ENCODE peak calls at places on chromosome 3, in ten cellular contexts. One of them, this sample, is unnamed.

GRCh38 chr3:105364113-105364512 is 2.6 kb upstream of the ALCAM start:
- DNase-seq in central memory CD4-positive, alpha-beta T cell: no peak
- DNase-seq in GF-D8: no peak
- DNase-seq in MV-4-11: peak
- DNase-seq in ACHN: peak
- DNase-seq in HS-27A: no peak
- DNase-seq in putamen: no peak
- DNase-seq in activated CD8-positive, alpha-beta T cell treated with anti-CD3 and anti-CD28 coated beads, Interleukin-2, amount 10 ng/mL, durations not matched to agents 7 days and 5 days: no peak
- DNase-seq in hippocampal formation: no peak
- DNase-seq in HL-60: no peak
- DNase-seq in this sample: no peak

GRCh38 chr3:102745881-102746280 is 311.1 kb downstream of the ZPLD1 start:
- DNase-seq in central memory CD4-positive, alpha-beta T cell: no peak
- DNase-seq in GF-D8: no peak
- DNase-seq in MV-4-11: no peak
- DNase-seq in ACHN: peak
- DNase-seq in HS-27A: no peak
- DNase-seq in putamen: no peak
- DNase-seq in activated CD8-positive, alpha-beta T cell treated with anti-CD3 and anti-CD28 coated beads, Interleukin-2, amount 10 ng/mL, durations not matched to agents 7 days and 5 days: no peak
- DNase-seq in hippocampal formation: no peak
- DNase-seq in HL-60: no peak
- DNase-seq in this sample: no peak

GRCh38 chr3:87350367-87351199 is 74.2 kb upstream of the POU1F1 start:
- DNase-seq in central memory CD4-positive, alpha-beta T cell: peak
- DNase-seq in GF-D8: no peak
- DNase-seq in MV-4-11: peak
- DNase-seq in ACHN: peak
- DNase-seq in HS-27A: no peak
- DNase-seq in putamen: peak
- DNase-seq in activated CD8-positive, alpha-beta T cell treated with anti-CD3 and anti-CD28 coated beads, Interleukin-2, amount 10 ng/mL, durations not matched to agents 7 days and 5 days: peak
- DNase-seq in hippocampal formation: peak
- DNase-seq in HL-60: peak
- DNase-seq in this sample: peak

GRCh38 chr3:134337071-134337482 is 37.2 kb downstream of the AMOTL2 start:
- DNase-seq in central memory CD4-positive, alpha-beta T cell: no peak
- DNase-seq in GF-D8: no peak
- DNase-seq in MV-4-11: no peak
- DNase-seq in ACHN: no peak
- DNase-seq in HS-27A: no peak
- DNase-seq in putamen: no peak
- DNase-seq in activated CD8-positive, alpha-beta T cell treated with anti-CD3 and anti-CD28 coated beads, Interleukin-2, amount 10 ng/mL, durations not matched to agents 7 days and 5 days: no peak
- DNase-seq in hippocampal formation: no peak
- DNase-seq in HL-60: no peak
- DNase-seq in this sample: no peak

GRCh38 chr3:160830792-160831191 is 74.8 kb downstream of the PPM1L start:
- DNase-seq in central memory CD4-positive, alpha-beta T cell: no peak
- DNase-seq in GF-D8: no peak
- DNase-seq in MV-4-11: no peak
- DNase-seq in ACHN: peak
- DNase-seq in HS-27A: no peak
- DNase-seq in putamen: no peak
- DNase-seq in activated CD8-positive, alpha-beta T cell treated with anti-CD3 and anti-CD28 coated beads, Interleukin-2, amount 10 ng/mL, durations not matched to agents 7 days and 5 days: no peak
- DNase-seq in hippocampal formation: no peak
- DNase-seq in HL-60: no peak
- DNase-seq in this sample: no peak

GRCh38 chr3:49791571-49791970 is 5.2 kb upstream of the IP6K1 start:
- DNase-seq in central memory CD4-positive, alpha-beta T cell: no peak
- DNase-seq in GF-D8: no peak
- DNase-seq in MV-4-11: no peak
- DNase-seq in ACHN: no peak
- DNase-seq in HS-27A: no peak
- DNase-seq in putamen: no peak
- DNase-seq in activated CD8-positive, alpha-beta T cell treated with anti-CD3 and anti-CD28 coated beads, Interleukin-2, amount 10 ng/mL, durations not matched to agents 7 days and 5 days: no peak
- DNase-seq in hippocampal formation: no peak
- DNase-seq in HL-60: no peak
- DNase-seq in this sample: no peak

GRCh38 chr3:134354612-134355275 is 19.5 kb downstream of the AMOTL2 start:
- DNase-seq in central memory CD4-positive, alpha-beta T cell: no peak
- DNase-seq in GF-D8: no peak
- DNase-seq in MV-4-11: no peak
- DNase-seq in ACHN: peak
- DNase-seq in HS-27A: no peak
- DNase-seq in putamen: no peak
- DNase-seq in activated CD8-positive, alpha-beta T cell treated with anti-CD3 and anti-CD28 coated beads, Interleukin-2, amount 10 ng/mL, durations not matched to agents 7 days and 5 days: no peak
- DNase-seq in hippocampal formation: no peak
- DNase-seq in HL-60: no peak
- DNase-seq in this sample: no peak

GRCh38 chr3:89847955-89848354 is 740.5 kb downstream of the EPHA3 start:
- DNase-seq in central memory CD4-positive, alpha-beta T cell: no peak
- DNase-seq in GF-D8: no peak
- DNase-seq in MV-4-11: no peak
- DNase-seq in ACHN: no peak
- DNase-seq in HS-27A: no peak
- DNase-seq in putamen: no peak
- DNase-seq in activated CD8-positive, alpha-beta T cell treated with anti-CD3 and anti-CD28 coated beads, Interleukin-2, amount 10 ng/mL, durations not matched to agents 7 days and 5 days: no peak
- DNase-seq in hippocampal formation: no peak
- DNase-seq in HL-60: no peak
- DNase-seq in this sample: no peak

GRCh38 chr3:87446849-87447387 is 170.5 kb upstream of the POU1F1 start:
- DNase-seq in central memory CD4-positive, alpha-beta T cell: no peak
- DNase-seq in GF-D8: no peak
- DNase-seq in MV-4-11: no peak
- DNase-seq in ACHN: no peak
- DNase-seq in HS-27A: no peak
- DNase-seq in putamen: no peak
- DNase-seq in activated CD8-positive, alpha-beta T cell treated with anti-CD3 and anti-CD28 coated beads, Interleukin-2, amount 10 ng/mL, durations not matched to agents 7 days and 5 days: no peak
- DNase-seq in hippocampal formation: no peak
- DNase-seq in HL-60: no peak
- DNase-seq in this sample: no peak

GRCh38 chr3:157394361-157394760 is 42.3 kb upstream of the PTX3 start:
- DNase-seq in central memory CD4-positive, alpha-beta T cell: no peak
- DNase-seq in GF-D8: no peak
- DNase-seq in MV-4-11: no peak
- DNase-seq in ACHN: no peak
- DNase-seq in HS-27A: no peak
- DNase-seq in putamen: no peak
- DNase-seq in activated CD8-positive, alpha-beta T cell treated with anti-CD3 and anti-CD28 coated beads, Interleukin-2, amount 10 ng/mL, durations not matched to agents 7 days and 5 days: no peak
- DNase-seq in hippocampal formation: no peak
- DNase-seq in HL-60: no peak
- DNase-seq in this sample: no peak

GRCh38 chr3:50515565-50516047 is 12.2 kb upstream of the CACNA2D2 start:
- DNase-seq in central memory CD4-positive, alpha-beta T cell: no peak
- DNase-seq in GF-D8: no peak
- DNase-seq in MV-4-11: peak
- DNase-seq in ACHN: no peak
- DNase-seq in HS-27A: no peak
- DNase-seq in putamen: no peak
- DNase-seq in activated CD8-positive, alpha-beta T cell treated with anti-CD3 and anti-CD28 coated beads, Interleukin-2, amount 10 ng/mL, durations not matched to agents 7 days and 5 days: peak
- DNase-seq in hippocampal formation: no peak
- DNase-seq in HL-60: no peak
- DNase-seq in this sample: no peak

GRCh38 chr3:151156618-151157216 is 46.3 kb downstream of the GPR171 start:
- DNase-seq in central memory CD4-positive, alpha-beta T cell: peak
- DNase-seq in GF-D8: no peak
- DNase-seq in MV-4-11: peak
- DNase-seq in ACHN: peak
- DNase-seq in HS-27A: peak
- DNase-seq in putamen: no peak
- DNase-seq in activated CD8-positive, alpha-beta T cell treated with anti-CD3 and anti-CD28 coated beads, Interleukin-2, amount 10 ng/mL, durations not matched to agents 7 days and 5 days: peak
- DNase-seq in hippocampal formation: peak
- DNase-seq in HL-60: peak
- DNase-seq in this sample: peak

GRCh38 chr3:52176951-52177700 is 20.8 kb upstream of the ALAS1 start:
- DNase-seq in central memory CD4-positive, alpha-beta T cell: no peak
- DNase-seq in GF-D8: no peak
- DNase-seq in MV-4-11: no peak
- DNase-seq in ACHN: no peak
- DNase-seq in HS-27A: no peak
- DNase-seq in putamen: no peak
- DNase-seq in activated CD8-positive, alpha-beta T cell treated with anti-CD3 and anti-CD28 coated beads, Interleukin-2, amount 10 ng/mL, durations not matched to agents 7 days and 5 days: no peak
- DNase-seq in hippocampal formation: no peak
- DNase-seq in HL-60: no peak
- DNase-seq in this sample: no peak

GRCh38 chr3:186772886-186773417 is 10.4 kb upstream of the EIF4A2 start:
- DNase-seq in central memory CD4-positive, alpha-beta T cell: no peak
- DNase-seq in GF-D8: peak
- DNase-seq in MV-4-11: peak
- DNase-seq in ACHN: no peak
- DNase-seq in HS-27A: no peak
- DNase-seq in putamen: peak
- DNase-seq in activated CD8-positive, alpha-beta T cell treated with anti-CD3 and anti-CD28 coated beads, Interleukin-2, amount 10 ng/mL, durations not matched to agents 7 days and 5 days: peak
- DNase-seq in hippocampal formation: no peak
- DNase-seq in HL-60: peak
- DNase-seq in this sample: no peak

GRCh38 chr3:71210257-71211002 is 373.1 kb downstream of the FOXP1 start:
- DNase-seq in central memory CD4-positive, alpha-beta T cell: no peak
- DNase-seq in GF-D8: peak
- DNase-seq in MV-4-11: peak
- DNase-seq in ACHN: no peak
- DNase-seq in HS-27A: no peak
- DNase-seq in putamen: no peak
- DNase-seq in activated CD8-positive, alpha-beta T cell treated with anti-CD3 and anti-CD28 coated beads, Interleukin-2, amount 10 ng/mL, durations not matched to agents 7 days and 5 days: no peak
- DNase-seq in hippocampal formation: no peak
- DNase-seq in HL-60: peak
- DNase-seq in this sample: no peak

This sample was measured in DMS153.